ENCODE peak calls at places on chromosome 14, in five cellular contexts. U is AG04450; B is CD4-positive, alpha-beta memory T cell; P is AG04449; L is foreskin fibroblast. E is an unnamed sample.

GRCh38 chr14:47277703-47278102 is 397.7 kb downstream of the MDGA2 start:
- DNase-seq in B (no peak), L (no peak), P (no peak), U (no peak), E (no peak)

GRCh38 chr14:60204104-60204842 is 39.1 kb upstream of the DHRS7 start:
- DNase-seq in B (no peak), L (no peak), U (no peak), P (no peak), E (no peak)

GRCh38 chr14:104547998-104548700 is 31.4 kb upstream of the C14orf180 start:
- DNase-seq in U (no peak), L (no peak), B (no peak), P (no peak), E (no peak)

GRCh38 chr14:30849354-30849753 is 25.0 kb upstream of the COCH start:
- DNase-seq in U (no peak), B (no peak), P (no peak), L (no peak), E (no peak)

GRCh38 chr14:103509864-103510263 is 12.8 kb downstream of the CKB start:
- DNase-seq in L (no peak), U (no peak), B (no peak), P (no peak), E (no peak)

GRCh38 chr14:101709962-101710891 is 51.3 kb upstream of the PPP2R5C start:
- DNase-seq in L (no peak), U (no peak), B (no peak), P (no peak), E (no peak)

GRCh38 chr14:64303471-64303917 is 9.3 kb upstream of the ESR2 start:
- DNase-seq in P (no peak), L (peak), B (peak), U (no peak), E (peak)

GRCh38 chr14:78074546-78074945 is 95.6 kb upstream of the NRXN3 start:
- DNase-seq in L (no peak), B (no peak), P (no peak), U (no peak), E (no peak)

GRCh38 chr14:104876251-104876699 is 11.2 kb downstream of the CEP170B start:
- DNase-seq in L (peak), P (no peak), B (peak), U (no peak), E (no peak)

GRCh38 chr14:102696332-102696731 is 80.9 kb upstream of the TRAF3 start:
- DNase-seq in U (no peak), B (no peak), L (no peak), P (no peak), E (no peak)

GRCh38 chr14:94391284-94391914 is 3.0 kb upstream of the SERPINA1 start:
- DNase-seq in L (no peak), U (no peak), B (no peak), P (no peak), E (no peak)

GRCh38 chr14:33668066-33668465 is 282.8 kb downstream of the EGLN3 start:
- DNase-seq in L (peak), B (no peak), P (no peak), U (no peak), E (no peak)

GRCh38 chr14:35078082-35078481 is 32.0 kb downstream of the FAM177A1 start:
- DNase-seq in L (no peak), B (no peak), U (no peak), P (no peak), E (no peak)

GRCh38 chr14:43540948-43541347 is 966.1 kb downstream of the FSCB start:
- DNase-seq in P (no peak), B (no peak), L (no peak), U (no peak), E (no peak)

GRCh38 chr14:91398707-91399106 is 18.9 kb downstream of the CCDC88C start:
- DNase-seq in P (no peak), U (no peak), B (no peak), L (no peak), E (no peak)

GRCh38 chr14:85247071-85247470 is 282.9 kb upstream of the FLRT2 start:
- DNase-seq in L (no peak), P (no peak), B (no peak), U (no peak), E (no peak)

GRCh38 chr14:68238956-68239355 is 419.4 kb downstream of the RAD51B start:
- DNase-seq in L (no peak), B (no peak), P (no peak), U (no peak), E (no peak)

GRCh38 chr14:92954933-92955332 is 32.0 kb downstream of the CHGA start:
- DNase-seq in L (no peak), B (no peak), U (no peak), P (no peak), E (no peak)

GRCh38 chr14:39097159-39097558 is 5.9 kb downstream of the SEC23A start:
- DNase-seq in P (no peak), U (no peak), L (peak), B (no peak), E (no peak)

GRCh38 chr14:89625208-89625987 is 208.4 kb upstream of the FOXN3 start:
- DNase-seq in B (no peak), P (no peak), U (no peak), L (no peak), E (no peak)

GRCh38 chr14:67883717-67884116 is 64.1 kb downstream of the RAD51B start:
- DNase-seq in U (no peak), P (no peak), L (no peak), B (peak), E (no peak)

GRCh38 chr14:82239205-82239604 is 705.6 kb upstream of the SEL1L start:
- DNase-seq in U (no peak), B (no peak), P (no peak), L (no peak), E (no peak)

GRCh38 chr14:19911114-19911513 is 9.3 kb upstream of the OR4K5 start:
- DNase-seq in L (no peak), P (no peak), B (no peak), U (no peak), E (no peak)

GRCh38 chr14:53942970-53943750 is 13.5 kb downstream of the BMP4 start:
- DNase-seq in U (no peak), P (no peak), L (no peak), B (no peak), E (no peak)

GRCh38 chr14:90396342-90397339 is at the start of gene CALM1:
- DNase-seq in B (peak), U (peak), P (no peak), L (peak), E (peak)

GRCh38 chr14:93269341-93270068 is 62.4 kb downstream of the UBR7 start:
- DNase-seq in P (peak), U (peak), B (no peak), L (peak), E (no peak)

GRCh38 chr14:91554535-91555332 is 44.6 kb upstream of the PPP4R3A start:
- DNase-seq in U (no peak), P (no peak), B (no peak), L (no peak), E (no peak)

GRCh38 chr14:104800600-104801283 is at the start of gene ZBTB42:
- DNase-seq in L (no peak), U (no peak), P (no peak), B (peak), E (no peak)

GRCh38 chr14:42523656-42524055 is 917.0 kb downstream of the LRFN5 start:
- DNase-seq in L (no peak), U (no peak), P (no peak), B (no peak), E (no peak)

GRCh38 chr14:37466003-37466622 is 128.9 kb downstream of the FOXA1 start:
- DNase-seq in B (no peak), U (no peak), L (no peak), P (no peak), E (no peak)

GRCh38 chr14:104461676-104462443 is 117.7 kb upstream of the C14orf180 start:
- DNase-seq in P (no peak), L (no peak), U (no peak), B (no peak), E (no peak)

GRCh38 chr14:59055439-59056045 is 132.9 kb upstream of the DAAM1 start:
- DNase-seq in U (peak), B (peak), P (peak), L (peak), E (peak)

GRCh38 chr14:106844608-106845285 is 1318.4 kb downstream of the TMEM121 start:
- DNase-seq in B (peak), L (no peak), P (no peak), U (no peak), E (no peak)

GRCh38 chr14:101705733-101706508 is 55.6 kb upstream of the PPP2R5C start:
- DNase-seq in P (no peak), B (peak), U (no peak), L (no peak), E (no peak)

GRCh38 chr14:105165134-105165704 is 3.4 kb downstream of the JAG2 start:
- DNase-seq in U (no peak), P (no peak), B (no peak), L (no peak), E (no peak)

GRCh38 chr14:77892381-77892871 is 92.5 kb downstream of the ADCK1 start:
- DNase-seq in P (no peak), U (no peak), B (no peak), L (no peak), E (no peak)

DNA sequence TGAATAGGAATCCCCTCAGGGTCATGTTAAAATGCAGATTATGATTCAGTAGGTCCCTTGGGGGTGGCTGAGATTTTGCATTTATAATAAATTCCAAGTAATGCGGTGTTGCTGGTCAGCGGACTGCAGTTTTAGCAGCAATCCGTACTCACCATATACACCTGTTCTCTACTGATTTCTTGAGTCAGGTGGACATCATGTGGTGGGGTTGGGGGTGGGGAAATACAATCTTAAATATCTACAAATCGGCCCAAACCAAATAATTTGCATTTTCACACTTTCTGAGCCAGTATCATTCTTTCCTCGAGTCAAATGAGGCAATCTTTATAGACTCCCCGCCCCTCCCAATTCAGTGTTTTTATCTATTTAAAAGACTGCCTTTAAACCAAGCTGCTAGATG is 938 bp downstream of the SPATA7 start:
- DNase-seq in B (no peak), U (no peak), L (no peak), P (no peak), E (no peak)
- H3K4me3 ChIP-seq in B (peak), U (peak), L (peak), P (peak), E (peak)

GRCh38 chr14:69612014-69612758 is 790 bp downstream of the SUSD6 start:
- DNase-seq in L (peak), P (no peak), U (no peak), B (peak), E (no peak)
- H3K4me3 ChIP-seq in L (peak), P (peak), U (peak), B (peak), E (peak)

DNA sequence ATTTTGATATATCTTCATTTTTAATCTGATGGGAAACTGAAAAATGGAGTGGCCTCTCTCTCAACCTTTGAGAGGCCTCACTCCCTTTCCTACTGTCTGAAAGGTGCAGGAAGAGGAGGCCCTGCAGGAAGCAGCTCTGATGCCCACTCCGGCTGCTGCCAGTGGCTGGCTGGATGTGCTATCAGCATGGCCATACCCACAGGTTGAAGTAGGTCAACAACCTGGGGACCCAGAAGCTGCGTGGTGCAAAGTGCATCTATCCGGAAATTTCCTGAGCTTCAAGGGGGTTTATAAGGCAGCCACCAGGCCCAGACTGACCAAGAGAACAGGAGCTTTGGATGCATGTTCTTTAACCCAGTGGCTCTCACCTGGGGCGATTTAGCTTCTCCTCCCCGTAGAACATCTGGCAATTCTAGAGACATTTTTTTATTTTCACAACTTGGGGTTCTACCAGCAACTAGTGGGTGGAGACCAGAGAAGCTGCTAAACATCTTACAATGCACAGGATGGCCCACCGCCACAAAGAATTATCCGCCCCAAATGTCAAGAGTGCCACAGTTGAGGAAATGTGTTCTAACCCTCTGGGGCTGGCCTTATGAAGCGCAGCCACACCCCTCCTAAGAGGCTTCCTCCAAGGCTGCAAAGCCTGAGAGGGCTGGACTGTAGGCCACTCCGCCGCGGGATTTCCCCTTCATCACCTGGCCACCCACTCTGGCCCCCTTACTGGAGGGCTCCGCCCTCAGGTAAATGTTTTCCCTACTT is 8.2 kb upstream of the BATF start:
- DNase-seq in P (no peak), U (no peak), B (peak), L (no peak), E (no peak)
- H3K4me3 ChIP-seq in P (no peak), U (no peak), B (no peak), L (no peak), E (no peak)

GRCh38 chr14:72524230-72524629 is 369.7 kb downstream of the DPF3 start:
- DNase-seq in U (no peak), P (no peak), B (no peak), L (no peak), E (no peak)

GRCh38 chr14:72522847-72523246 is 371.1 kb downstream of the DPF3 start:
- DNase-seq in P (no peak), U (no peak), L (no peak), B (no peak), E (no peak)

GRCh38 chr14:72523397-72524157 is 370.3 kb downstream of the DPF3 start:
- DNase-seq in U (no peak), B (no peak), P (no peak), L (no peak), E (no peak)

GRCh38 chr14:72527591-72527990 is 366.3 kb downstream of the DPF3 start:
- DNase-seq in P (no peak), U (no peak), L (no peak), B (no peak), E (no peak)

GRCh38 chr14:72525087-72525909 is 368.6 kb downstream of the DPF3 start:
- DNase-seq in U (no peak), B (no peak), L (no peak), P (no peak), E (no peak)
- H3K4me3 ChIP-seq in U (no peak), B (no peak), L (no peak), P (no peak), E (no peak)

DNA sequence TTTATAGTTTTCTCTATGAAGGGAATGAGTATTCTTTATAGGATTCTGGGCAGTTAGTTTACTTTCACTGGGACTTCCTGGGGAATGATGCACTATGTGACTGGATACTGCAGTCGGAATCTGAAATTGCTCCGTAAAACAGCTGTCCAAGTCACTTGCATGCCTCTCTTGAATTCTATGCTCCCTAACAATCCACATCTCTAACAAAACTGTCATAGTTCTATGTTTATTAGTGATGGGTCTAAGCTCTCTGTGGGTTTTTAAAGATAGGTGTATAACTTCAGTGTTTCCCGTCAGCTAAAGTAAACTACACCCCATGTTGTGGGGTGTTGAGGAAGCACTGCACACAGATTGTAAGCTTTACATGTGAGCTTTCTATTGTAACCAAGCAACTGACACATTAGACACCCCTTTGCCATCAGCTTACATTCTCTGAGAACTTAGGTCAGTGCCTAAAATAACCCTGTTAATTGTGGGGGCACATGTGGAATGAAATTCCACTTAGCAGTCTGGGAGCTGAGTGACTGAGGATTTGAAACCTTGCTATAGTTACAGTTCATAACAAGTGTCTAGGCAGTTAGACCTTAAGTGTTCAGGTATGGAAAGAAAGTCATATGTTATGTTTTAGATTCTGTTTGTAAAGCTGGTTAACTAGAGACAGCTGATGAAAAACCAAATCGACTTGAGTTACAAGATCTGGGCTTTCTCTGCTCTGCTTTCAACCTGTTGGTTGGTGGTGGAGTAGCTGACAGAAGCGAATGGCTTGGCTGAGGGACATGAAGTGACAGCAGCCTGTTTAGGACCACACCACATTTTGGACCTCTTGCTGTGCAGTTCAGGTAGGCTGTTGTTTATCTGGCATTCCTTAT is 165.7 kb downstream of the AKAP6 start:
- DNase-seq in P (no peak), L (no peak), U (no peak), B (no peak), E (no peak)
- H3K4me3 ChIP-seq in P (peak), L (peak), U (no peak), B (no peak), E (peak)

GRCh38 chr14:95433094-95433478 is 83.4 kb downstream of the SYNE3 start:
- DNase-seq in U (no peak), P (no peak), B (no peak), L (no peak), E (no peak)

GRCh38 chr14:95434161-95434560 is 82.3 kb downstream of the SYNE3 start:
- DNase-seq in P (no peak), U (no peak), B (no peak), L (no peak), E (no peak)

GRCh38 chr14:95428557-95428956 is 87.9 kb downstream of the SYNE3 start:
- DNase-seq in B (no peak), L (no peak), U (no peak), P (no peak), E (no peak)

GRCh38 chr14:95431199-95432145 is 85.0 kb downstream of the SYNE3 start:
- DNase-seq in L (no peak), U (no peak), B (no peak), P (no peak), E (no peak)

GRCh38 chr14:95432152-95433093 is 84.0 kb downstream of the SYNE3 start:
- DNase-seq in U (no peak), B (no peak), L (no peak), P (no peak), E (no peak)
- H3K4me3 ChIP-seq in U (no peak), B (no peak), L (no peak), P (no peak), E (no peak)

E was measured in HFF-Myc.